ENCODE peak calls at places on chromosomes 11 and 22, in six cellular contexts. One of them, this sample, is unnamed.

GRCh38 chr22:49062155-49063039 is 765.3 kb downstream of the BRD1 start:
- DNase-seq in activated B cell treated with CpG ODN at 0.5 μM for 24 hours: no peak
- DNase-seq in OCI-LY7: no peak
- DNase-seq in Peyer's patch: peak; percentile 43
- DNase-seq in pancreas: peak; percentile 92
- DNase-seq in neural crest cell: no peak
- DNase-seq in this sample: no peak

GRCh38 chr11:112886707-112887370 is 74.4 kb upstream of the NCAM1 start:
- DNase-seq in pancreas: no peak
- DNase-seq in activated B cell treated with CpG ODN at 0.5 μM for 24 hours: no peak
- DNase-seq in Peyer's patch: no peak
- DNase-seq in OCI-LY7: no peak
- DNase-seq in neural crest cell: no peak
- DNase-seq in this sample: no peak

GRCh38 chr11:123304828-123305530 is 109.9 kb upstream of the CLMP start:
- DNase-seq in OCI-LY7: peak; percentile 60
- DNase-seq in pancreas: no peak
- DNase-seq in Peyer's patch: no peak
- DNase-seq in activated B cell treated with CpG ODN at 0.5 μM for 24 hours: no peak
- DNase-seq in neural crest cell: no peak
- DNase-seq in this sample: no peak

GRCh38 chr11:6544921-6545850 is 48.1 kb downstream of the DNHD1 start:
- DNase-seq in pancreas: peak; percentile 37
- DNase-seq in neural crest cell: no peak
- DNase-seq in activated B cell treated with CpG ODN at 0.5 μM for 24 hours: no peak
- DNase-seq in OCI-LY7: no peak
- DNase-seq in Peyer's patch: peak; percentile 38
- DNase-seq in this sample: no peak

GRCh38 chr11:82775736-82776346 is 42.2 kb upstream of the FAM181B start:
- DNase-seq in Peyer's patch: no peak
- DNase-seq in OCI-LY7: peak; percentile 51
- DNase-seq in pancreas: no peak
- DNase-seq in activated B cell treated with CpG ODN at 0.5 μM for 24 hours: no peak
- DNase-seq in neural crest cell: peak; percentile 43
- DNase-seq in this sample: no peak

GRCh38 chr11:94151903-94152677 is 23.4 kb downstream of the PANX1 start:
- DNase-seq in pancreas: no peak
- DNase-seq in Peyer's patch: no peak
- DNase-seq in neural crest cell: no peak
- DNase-seq in activated B cell treated with CpG ODN at 0.5 μM for 24 hours: no peak
- DNase-seq in OCI-LY7: no peak
- DNase-seq in this sample: no peak

GRCh38 chr11:15551897-15552851 is 437.5 kb downstream of the INSC start:
- DNase-seq in OCI-LY7: no peak
- DNase-seq in pancreas: no peak
- DNase-seq in neural crest cell: no peak
- DNase-seq in activated B cell treated with CpG ODN at 0.5 μM for 24 hours: no peak
- DNase-seq in Peyer's patch: no peak
- DNase-seq in this sample: no peak

GRCh38 chr11:22079133-22079847 is 113.6 kb upstream of the ANO5 start:
- DNase-seq in Peyer's patch: no peak
- DNase-seq in OCI-LY7: no peak
- DNase-seq in pancreas: peak; percentile 33
- DNase-seq in activated B cell treated with CpG ODN at 0.5 μM for 24 hours: no peak
- DNase-seq in neural crest cell: no peak
- DNase-seq in this sample: no peak

GRCh38 chr11:2850366-2850765 is 35.2 kb downstream of the CDKN1C start:
- DNase-seq in neural crest cell: peak; percentile 62
- DNase-seq in pancreas: no peak
- DNase-seq in activated B cell treated with CpG ODN at 0.5 μM for 24 hours: no peak
- DNase-seq in Peyer's patch: no peak
- DNase-seq in OCI-LY7: no peak
- DNase-seq in this sample: no peak

GRCh38 chr11:28619870-28620540 is 511.8 kb downstream of the METTL15 start:
- DNase-seq in pancreas: no peak
- DNase-seq in activated B cell treated with CpG ODN at 0.5 μM for 24 hours: no peak
- DNase-seq in Peyer's patch: no peak
- DNase-seq in neural crest cell: no peak
- DNase-seq in OCI-LY7: no peak
- DNase-seq in this sample: no peak

DNA sequence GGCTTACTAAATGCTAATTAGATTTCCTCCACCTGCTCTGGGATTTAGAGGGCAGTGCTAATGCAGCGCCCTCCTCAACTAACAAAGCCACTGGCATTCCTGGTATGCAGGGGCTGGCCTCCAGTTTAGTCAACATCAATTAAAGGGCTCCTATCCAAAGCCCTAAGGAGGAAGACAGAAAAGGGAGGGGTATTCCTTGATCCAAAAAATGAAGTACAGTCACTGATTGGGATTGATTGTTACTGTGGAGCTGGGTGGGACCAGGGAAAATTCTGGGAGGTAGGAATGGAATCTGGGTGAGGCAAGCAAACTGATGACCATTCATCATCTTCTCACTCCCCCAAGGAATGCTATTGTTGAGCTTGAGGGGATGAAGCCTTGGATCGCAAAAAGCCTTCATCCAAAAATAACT is 52.2 kb downstream of the GAB2 start:
- DNase-seq in neural crest cell: no peak
- DNase-seq in activated B cell treated with CpG ODN at 0.5 μM for 24 hours: no peak
- DNase-seq in OCI-LY7: no peak
- DNase-seq in pancreas: no peak
- DNase-seq in Peyer's patch: no peak
- DNase-seq in this sample: no peak
- TF ChIP-seq CTCF in neural crest cell: no peak
- TF ChIP-seq CTCF in activated B cell treated with CpG ODN at 0.5 μM for 24 hours: no peak
- TF ChIP-seq CTCF in OCI-LY7: no peak
- TF ChIP-seq CTCF in pancreas: no peak
- TF ChIP-seq CTCF in Peyer's patch: no peak
- TF ChIP-seq CTCF in this sample: no peak

DNA sequence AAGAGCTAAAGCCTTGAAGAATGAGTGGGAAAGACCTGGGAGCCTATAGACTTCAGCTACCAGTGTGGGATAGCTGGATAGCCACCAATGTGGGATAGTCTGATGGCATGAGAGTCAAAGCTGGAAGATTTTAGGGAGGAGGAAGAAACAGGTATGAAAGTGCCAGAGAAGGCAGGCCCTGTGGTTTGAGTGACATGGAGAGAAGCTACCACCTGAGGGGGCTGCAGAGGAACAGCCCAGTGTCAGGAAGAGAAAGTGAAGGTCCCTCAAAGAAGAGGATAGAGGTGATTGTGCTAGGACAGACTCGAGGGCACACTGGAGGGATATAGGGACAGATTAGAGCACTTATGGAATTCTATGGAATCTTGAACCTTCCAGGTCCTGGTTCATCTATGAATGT is 23.1 kb upstream of the PAX6 start:
- DNase-seq in activated B cell treated with CpG ODN at 0.5 μM for 24 hours: no peak
- DNase-seq in Peyer's patch: no peak
- DNase-seq in OCI-LY7: no peak
- DNase-seq in pancreas: no peak
- DNase-seq in neural crest cell: no peak
- DNase-seq in this sample: no peak
- TF ChIP-seq CTCF in activated B cell treated with CpG ODN at 0.5 μM for 24 hours: no peak
- TF ChIP-seq CTCF in Peyer's patch: no peak
- TF ChIP-seq CTCF in OCI-LY7: no peak
- TF ChIP-seq CTCF in pancreas: no peak
- TF ChIP-seq CTCF in neural crest cell: no peak
- TF ChIP-seq CTCF in this sample: no peak

GRCh38 chr11:102155676-102156075 is 45.4 kb downstream of the YAP1 start:
- DNase-seq in activated B cell treated with CpG ODN at 0.5 μM for 24 hours: no peak
- DNase-seq in neural crest cell: no peak
- DNase-seq in OCI-LY7: no peak
- DNase-seq in Peyer's patch: no peak
- DNase-seq in pancreas: no peak
- DNase-seq in this sample: no peak
- TF ChIP-seq CTCF in activated B cell treated with CpG ODN at 0.5 μM for 24 hours: no peak
- TF ChIP-seq CTCF in neural crest cell: no peak
- TF ChIP-seq CTCF in OCI-LY7: no peak
- TF ChIP-seq CTCF in Peyer's patch: no peak
- TF ChIP-seq CTCF in pancreas: no peak
- TF ChIP-seq CTCF in this sample: no peak

DNA sequence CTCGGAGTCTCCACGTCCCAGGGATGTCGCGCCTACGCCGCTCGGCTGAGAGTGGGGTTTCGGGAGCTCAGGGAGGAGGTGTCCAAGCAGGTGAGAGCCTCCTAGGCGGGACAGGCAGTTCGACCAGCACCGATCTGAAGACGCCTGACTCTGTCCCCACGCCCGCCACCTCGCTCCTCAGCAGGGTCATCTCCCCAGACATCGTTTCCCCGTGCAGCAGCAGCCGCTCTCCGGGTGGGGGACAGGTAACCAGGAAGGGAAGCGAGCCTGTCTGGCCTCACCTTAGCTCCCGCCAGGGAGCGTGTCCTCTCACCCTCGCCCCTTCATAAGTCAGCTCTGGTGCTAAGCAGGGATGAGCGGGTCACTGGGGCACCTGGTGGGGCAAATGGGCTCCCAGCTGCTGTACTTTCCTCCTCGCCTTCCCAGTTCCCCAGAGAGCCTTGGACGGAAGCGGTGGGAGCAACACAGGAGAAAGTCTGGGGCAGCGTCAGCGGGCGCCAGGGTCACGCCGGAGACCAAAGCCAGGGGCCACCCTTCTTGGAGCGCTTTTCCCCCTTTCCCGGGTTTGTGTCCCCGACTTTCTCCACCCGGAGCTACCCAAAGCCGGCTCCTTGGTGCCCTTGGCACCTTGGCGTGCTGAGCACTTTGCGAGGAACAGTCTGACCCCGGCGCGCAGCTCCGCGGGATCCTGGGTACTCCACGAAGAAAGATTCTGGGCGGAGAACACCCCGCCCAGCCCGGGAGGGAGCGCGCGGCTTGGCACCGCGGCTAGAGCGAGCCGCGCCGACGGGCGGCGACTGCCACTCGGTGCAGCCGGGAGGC is 1.6 kb downstream of the SPON1 start:
- DNase-seq in OCI-LY7: no peak
- DNase-seq in activated B cell treated with CpG ODN at 0.5 μM for 24 hours: no peak
- DNase-seq in Peyer's patch: peak; percentile 84
- DNase-seq in neural crest cell: no peak
- DNase-seq in pancreas: no peak
- DNase-seq in this sample: no peak
- TF ChIP-seq CTCF in OCI-LY7: no peak
- TF ChIP-seq CTCF in activated B cell treated with CpG ODN at 0.5 μM for 24 hours: no peak
- TF ChIP-seq CTCF in Peyer's patch: no peak
- TF ChIP-seq CTCF in neural crest cell: peak; percentile 16
- TF ChIP-seq CTCF in pancreas: no peak
- TF ChIP-seq CTCF in this sample: no peak

GRCh38 chr11:102749101-102749725 is 24.5 kb upstream of the MMP8 start:
- DNase-seq in pancreas: no peak
- DNase-seq in neural crest cell: no peak
- DNase-seq in OCI-LY7: no peak
- DNase-seq in activated B cell treated with CpG ODN at 0.5 μM for 24 hours: no peak
- DNase-seq in Peyer's patch: no peak
- DNase-seq in this sample: no peak
- TF ChIP-seq CTCF in pancreas: no peak
- TF ChIP-seq CTCF in neural crest cell: no peak
- TF ChIP-seq CTCF in OCI-LY7: no peak
- TF ChIP-seq CTCF in activated B cell treated with CpG ODN at 0.5 μM for 24 hours: no peak
- TF ChIP-seq CTCF in Peyer's patch: no peak
- TF ChIP-seq CTCF in this sample: no peak

DNA sequence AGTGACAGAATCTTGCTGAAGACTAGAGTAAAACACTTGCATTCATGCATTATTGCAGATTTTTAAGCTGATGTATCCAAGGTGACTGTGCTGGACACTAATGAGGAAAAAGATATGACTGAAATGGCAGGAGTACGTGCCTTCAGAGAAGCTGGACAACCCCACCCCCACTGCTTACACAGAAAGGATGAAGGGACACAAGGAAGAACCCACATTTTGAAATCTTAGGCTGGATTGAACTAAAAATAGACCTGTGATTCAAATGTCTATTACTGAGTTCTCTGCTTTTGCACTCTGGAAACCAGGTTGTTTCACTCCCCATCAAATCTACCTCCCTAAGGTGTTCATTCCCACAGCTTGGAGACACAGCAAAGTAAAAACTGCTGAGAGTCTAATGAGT is 117.1 kb downstream of the KCNC1 start:
- DNase-seq in neural crest cell: no peak
- DNase-seq in OCI-LY7: no peak
- DNase-seq in pancreas: no peak
- DNase-seq in activated B cell treated with CpG ODN at 0.5 μM for 24 hours: no peak
- DNase-seq in Peyer's patch: no peak
- DNase-seq in this sample: no peak
- TF ChIP-seq CTCF in neural crest cell: no peak
- TF ChIP-seq CTCF in OCI-LY7: no peak
- TF ChIP-seq CTCF in pancreas: no peak
- TF ChIP-seq CTCF in activated B cell treated with CpG ODN at 0.5 μM for 24 hours: no peak
- TF ChIP-seq CTCF in Peyer's patch: no peak
- TF ChIP-seq CTCF in this sample: no peak

GRCh38 chr11:68690671-68691401 is 6.5 kb downstream of the GAL start:
- DNase-seq in activated B cell treated with CpG ODN at 0.5 μM for 24 hours: no peak
- DNase-seq in neural crest cell: no peak
- DNase-seq in Peyer's patch: no peak
- DNase-seq in OCI-LY7: no peak
- DNase-seq in pancreas: no peak
- DNase-seq in this sample: no peak
- TF ChIP-seq CTCF in activated B cell treated with CpG ODN at 0.5 μM for 24 hours: no peak
- TF ChIP-seq CTCF in neural crest cell: no peak
- TF ChIP-seq CTCF in Peyer's patch: no peak
- TF ChIP-seq CTCF in OCI-LY7: peak; percentile 62
- TF ChIP-seq CTCF in pancreas: no peak
- TF ChIP-seq CTCF in this sample: no peak